ENCODE peak calls at places on chromosome 2, in eight cellular contexts. S is NT2/D1; V is C1 segment of cervical spinal cord; L is T follicular helper cell; M is globus pallidus; R is stromal cell of bone marrow; X is CD8-positive, alpha-beta T cell; E is AG08396. J is an unnamed sample.

GRCh38 chr2:207138573-207139297 is 27.0 kb downstream of the KLF7 start:
- DNase-seq in S (no peak), V (no peak), L (no peak), M (no peak), R (no peak), X (no peak), E (no peak), J (no peak)

GRCh38 chr2:238129166-238130010 is 9.1 kb upstream of the KLHL30 start:
- DNase-seq in S (no peak), V (no peak), L (no peak), M (no peak), R (no peak), X (no peak), E (no peak), J (no peak)

GRCh38 chr2:216115224-216115582 is 6.1 kb downstream of the XRCC5 start:
- DNase-seq in S (no peak), V (no peak), L (no peak), M (no peak), R (no peak), X (no peak), E (no peak), J (no peak)

GRCh38 chr2:202165945-202166344 is 72.5 kb downstream of the SUMO1 start:
- DNase-seq in S (no peak), V (no peak), L (no peak), M (no peak), R (no peak), X (no peak), E (no peak), J (no peak)

GRCh38 chr2:174692256-174692830 is 71.9 kb downstream of the CHRNA1 start:
- DNase-seq in S (no peak), V (no peak), L (no peak), M (peak), R (peak), X (no peak), E (peak), J (no peak)

GRCh38 chr2:133841905-133842304 is 273.6 kb upstream of the NCKAP5 start:
- DNase-seq in S (no peak), V (no peak), L (no peak), M (no peak), R (peak), X (no peak), E (peak), J (no peak)

GRCh38 chr2:54664238-54664786 is 59.1 kb upstream of the EML6 start:
- DNase-seq in S (no peak), V (no peak), L (no peak), M (no peak), R (no peak), X (no peak), E (no peak), J (no peak)

GRCh38 chr2:222882484-222882928 is 21.7 kb downstream of the ACSL3 start:
- DNase-seq in S (no peak), V (no peak), L (no peak), M (no peak), R (no peak), X (no peak), E (no peak), J (no peak)

GRCh38 chr2:23475036-23475435 is 90.1 kb downstream of the KLHL29 start:
- DNase-seq in S (peak), V (no peak), L (no peak), M (no peak), R (no peak), X (no peak), E (no peak), J (no peak)